ENCODE peak calls at places on chromosomes 12 and 14, in seven cellular contexts. C is GM03348; A is stimulated activated CD4-positive, alpha-beta T cell treated with anti-CD3 and anti-CD28 coated beads, Interleukin-2, amount 100 ng/mL, for 48 hours; R is NB4; Z is HFF-Myc; H is HuH-7; V is AG09319. M is an unnamed sample.

GRCh38 chr12:50062733-50063452 is 5.5 kb downstream of the ASIC1 start:
- DNase-seq in R (no peak), Z (no peak), V (no peak), A (no peak), C (no peak), H (no peak), M (no peak)

GRCh38 chr12:14111230-14111865 is 129.9 kb upstream of the GRIN2B start:
- DNase-seq in H (peak), C (no peak), R (peak), A (no peak), Z (no peak), V (no peak), M (no peak)

GRCh38 chr12:91361864-91362263 is 179.2 kb upstream of the DCN start:
- DNase-seq in H (no peak), R (peak), Z (no peak), A (no peak), V (no peak), C (peak), M (peak)

GRCh38 chr12:106913456-106913855 is 42.3 kb upstream of the TMEM263 start:
- DNase-seq in A (no peak), C (no peak), Z (no peak), V (no peak), R (no peak), H (no peak), M (no peak)

GRCh38 chr14:38404616-38405015 is 148.7 kb upstream of the CLEC14A start:
- DNase-seq in C (peak), R (no peak), V (no peak), H (no peak), A (no peak), Z (no peak), M (no peak)

GRCh38 chr12:47527816-47528215 is 178.0 kb downstream of the RPAP3 start:
- DNase-seq in H (no peak), V (no peak), R (no peak), Z (no peak), C (no peak), A (no peak), M (no peak)

GRCh38 chr14:99725774-99726537 is 41.9 kb downstream of the CYP46A1 start:
- DNase-seq in Z (no peak), A (no peak), V (no peak), C (no peak), H (no peak), R (no peak), M (no peak)

GRCh38 chr14:33435911-33436310 is 497.2 kb downstream of the NPAS3 start:
- DNase-seq in V (no peak), H (no peak), A (no peak), Z (peak), C (peak), R (no peak), M (no peak)

GRCh38 chr14:104980601-104981531 is 2.7 kb upstream of the AHNAK2 start:
- DNase-seq in R (no peak), C (no peak), V (no peak), H (no peak), Z (no peak), A (no peak), M (no peak)

GRCh38 chr14:92609955-92610354 is 96.4 kb downstream of the RIN3 start:
- DNase-seq in R (peak), A (no peak), C (no peak), Z (no peak), H (no peak), V (no peak), M (no peak)

GRCh38 chr14:45252356-45253069 is 489 bp downstream of the MIS18BP1 start:
- DNase-seq in A (peak), Z (no peak), V (no peak), H (no peak), R (peak), C (no peak), M (peak)

GRCh38 chr14:90533591-90534021 is 136.8 kb downstream of the CALM1 start:
- DNase-seq in R (peak), H (no peak), Z (no peak), C (no peak), V (no peak), A (no peak), M (no peak)

GRCh38 chr14:94174622-94175402 is 690 bp downstream of the PPP4R4 start:
- DNase-seq in V (no peak), R (peak), A (no peak), H (peak), Z (no peak), C (peak), M (no peak)

GRCh38 chr12:6039894-6040601 is 84.4 kb downstream of the VWF start:
- DNase-seq in R (peak), Z (peak), C (peak), H (peak), A (peak), V (peak), M (peak)

GRCh38 chr12:49979061-49979586 is 6.4 kb downstream of the AQP6 start:
- DNase-seq in R (no peak), A (no peak), H (no peak), V (no peak), Z (no peak), C (no peak), M (no peak)

GRCh38 chr14:93347850-93348249 is 868 bp downstream of the COX8C start:
- DNase-seq in C (no peak), A (no peak), H (no peak), V (no peak), R (peak), Z (no peak), M (no peak)

GRCh38 chr14:92464156-92464555 is 49.4 kb upstream of the RIN3 start:
- DNase-seq in C (no peak), A (no peak), H (no peak), R (no peak), V (no peak), Z (no peak), M (no peak)

M was measured in cardiac muscle cell.